ENCODE peak calls at places on chromosomes 12 and 14, in four cellular contexts. Q, X, K and B are unnamed samples.

GRCh38 chr14:91261986-91262549 is 17.6 kb upstream of the GPR68 start:
- DNase-seq in Q (no peak), X (no peak), K (no peak), B (no peak)

GRCh38 chr14:94079891-94080605 is 954 bp downstream of the DDX24 start:
- DNase-seq in Q (no peak), X (no peak), K (no peak), B (no peak)

GRCh38 chr12:12327802-12328201 is 22.2 kb downstream of the MANSC1 start:
- DNase-seq in Q (no peak), X (no peak), K (no peak), B (no peak)

GRCh38 chr12:63045020-63045860 is 105.8 kb downstream of the AVPR1A start:
- DNase-seq in Q (no peak), X (no peak), K (no peak), B (no peak)

GRCh38 chr14:88380405-88380804 is 5.1 kb upstream of the SPATA7 start:
- DNase-seq in Q (no peak), X (no peak), K (no peak), B (no peak)

GRCh38 chr12:69095765-69096477 is 143.4 kb upstream of the CPSF6 start:
- DNase-seq in Q (no peak), X (no peak), K (no peak), B (no peak)

GRCh38 chr14:68397827-68398226 is 395.0 kb downstream of the ZFP36L1 start:
- DNase-seq in Q (no peak), X (no peak), K (no peak), B (no peak)

GRCh38 chr12:45216983-45217485 is 1.1 kb downstream of the ANO6 start:
- DNase-seq in Q (no peak), X (no peak), K (no peak), B (no peak)

GRCh38 chr12:117329756-117330155 is 31.7 kb downstream of the NOS1 start:
- DNase-seq in Q (no peak), X (no peak), K (no peak), B (no peak)

GRCh38 chr14:92613008-92613658 is 99.6 kb downstream of the RIN3 start:
- DNase-seq in Q (peak; percentile 45), X (no peak), K (peak; percentile 72), B (no peak)

GRCh38 chr12:9919443-9919842 is 12.7 kb downstream of the CLEC2A start:
- DNase-seq in Q (no peak), X (no peak), K (no peak), B (no peak)

GRCh38 chr14:93122820-93123219 is 7.1 kb upstream of the ITPK1 start:
- DNase-seq in Q (no peak), X (no peak), K (no peak), B (no peak)

GRCh38 chr14:23437142-23438129 is 2.0 kb upstream of the MYH7 start:
- DNase-seq in Q (no peak), X (no peak), K (no peak), B (no peak)

GRCh38 chr12:3417937-3418336 is 73.1 kb upstream of the PRMT8 start:
- DNase-seq in Q (no peak), X (no peak), K (no peak), B (no peak)

GRCh38 chr12:51460519-51460918 is 35.9 kb downstream of the SLC4A8 start:
- DNase-seq in Q (no peak), X (no peak), K (no peak), B (no peak)

GRCh38 chr12:93851245-93851665 is 174.1 kb downstream of the CRADD start:
- DNase-seq in Q (peak; percentile 25), X (no peak), K (peak; percentile 66), B (no peak)

GRCh38 chr14:36747411-36748184 is 85.9 kb downstream of the PAX9 start:
- DNase-seq in Q (no peak), X (no peak), K (no peak), B (no peak)